ENCODE peak calls at places on chromosomes 5 and 9, in nine cellular contexts. V, U, S, N, K, W, I, F and P are unnamed samples.

GRCh38 chr5:172010278-172010677 is 3.8 kb upstream of the FBXW11 start:
- DNase-seq in V (no peak), U (no peak), S (no peak), N (no peak), K (peak), W (no peak), I (no peak), F (no peak), P (no peak)

GRCh38 chr9:20271107-20271506 is 351.2 kb downstream of the MLLT3 start:
- DNase-seq in V (no peak), U (no peak), S (no peak), N (no peak), K (no peak), W (no peak), I (no peak), F (no peak), P (no peak)

GRCh38 chr5:134148316-134148715 is 28.4 kb downstream of the SKP1 start:
- DNase-seq in V (no peak), U (peak), S (no peak), N (peak), K (no peak), W (no peak), I (no peak), F (no peak), P (no peak)

GRCh38 chr5:36880761-36881160 is 4.2 kb downstream of the NIPBL start:
- DNase-seq in V (no peak), U (no peak), S (no peak), N (no peak), K (no peak), W (no peak), I (no peak), F (no peak), P (no peak)

GRCh38 chr9:33785914-33786313 is 9.4 kb upstream of the PRSS3 start:
- DNase-seq in V (no peak), U (no peak), S (no peak), N (no peak), K (peak), W (no peak), I (no peak), F (no peak), P (no peak)

GRCh38 chr5:172765766-172766286 is 5.2 kb downstream of the DUSP1 start:
- DNase-seq in V (no peak), U (no peak), S (no peak), N (no peak), K (no peak), W (no peak), I (peak), F (no peak), P (peak)

GRCh38 chr5:178551059-178551458 is 39.1 kb downstream of the COL23A1 start:
- DNase-seq in V (no peak), U (no peak), S (no peak), N (no peak), K (peak), W (peak), I (no peak), F (peak), P (no peak)

GRCh38 chr5:40677456-40677855 is 2.3 kb upstream of the PTGER4 start:
- DNase-seq in V (no peak), U (no peak), S (no peak), N (no peak), K (no peak), W (no peak), I (no peak), F (no peak), P (no peak)

GRCh38 chr5:42951847-42952411 is 88.2 kb downstream of the ANXA2R start:
- DNase-seq in V (no peak), U (peak), S (peak), N (no peak), K (peak), W (peak), I (peak), F (no peak), P (no peak)

GRCh38 chr9:93224591-93224990 is 40.7 kb downstream of the WNK2 start:
- DNase-seq in V (no peak), U (no peak), S (no peak), N (no peak), K (peak), W (no peak), I (no peak), F (peak), P (no peak)

GRCh38 chr9:72271617-72272478 is 93.2 kb downstream of the ZFAND5 start:
- DNase-seq in V (no peak), U (peak), S (no peak), N (no peak), K (peak), W (peak), I (peak), F (peak), P (no peak)

GRCh38 chr9:97779608-97780007 is 73.4 kb upstream of the FOXE1 start:
- DNase-seq in V (no peak), U (no peak), S (no peak), N (no peak), K (no peak), W (no peak), I (no peak), F (no peak), P (no peak)

GRCh38 chr5:127358782-127359181 is 68.2 kb downstream of the MEGF10 start:
- DNase-seq in V (no peak), U (no peak), S (no peak), N (no peak), K (no peak), W (no peak), I (no peak), F (no peak), P (no peak)

GRCh38 chr5:163379298-163380155 is 57.9 kb upstream of the CCNG1 start:
- DNase-seq in V (no peak), U (no peak), S (no peak), N (no peak), K (no peak), W (peak), I (no peak), F (peak), P (no peak)

GRCh38 chr9:122941560-122942234 is 877 bp downstream of the RABGAP1 start:
- DNase-seq in V (no peak), U (no peak), S (no peak), N (no peak), K (peak), W (peak), I (no peak), F (no peak), P (peak)

GRCh38 chr9:70988551-70988950 is 132.9 kb downstream of the TRPM3 start:
- DNase-seq in V (no peak), U (no peak), S (no peak), N (no peak), K (peak), W (no peak), I (no peak), F (no peak), P (no peak)

GRCh38 chr9:33468215-33468730 is 5.5 kb downstream of the NOL6 start:
- DNase-seq in V (no peak), U (no peak), S (peak), N (no peak), K (no peak), W (no peak), I (peak), F (no peak), P (peak)

GRCh38 chr9:13395086-13395485 is 115.6 kb upstream of the MPDZ start:
- DNase-seq in V (no peak), U (no peak), S (no peak), N (no peak), K (no peak), W (no peak), I (no peak), F (no peak), P (no peak)

GRCh38 chr9:72509635-72510034 is 11.8 kb upstream of the TMC1 start:
- DNase-seq in V (no peak), U (no peak), S (no peak), N (no peak), K (no peak), W (peak), I (no peak), F (no peak), P (no peak)

GRCh38 chr9:93621922-93622321 is 45.5 kb downstream of the PHF2 start:
- DNase-seq in V (no peak), U (no peak), S (no peak), N (no peak), K (no peak), W (no peak), I (no peak), F (no peak), P (no peak)

GRCh38 chr9:75200892-75201470 is 112.7 kb downstream of the OSTF1 start:
- DNase-seq in V (no peak), U (no peak), S (no peak), N (no peak), K (peak), W (peak), I (no peak), F (peak), P (no peak)

GRCh38 chr9:108687360-108687981 is 168.3 kb downstream of the ACTL7B start:
- DNase-seq in V (no peak), U (no peak), S (no peak), N (no peak), K (peak), W (no peak), I (no peak), F (no peak), P (no peak)

GRCh38 chr9:3736186-3736585 is 210.4 kb upstream of the RFX3 start:
- DNase-seq in V (no peak), U (no peak), S (no peak), N (no peak), K (no peak), W (no peak), I (no peak), F (no peak), P (no peak)

GRCh38 chr5:119070578-119070827 is 384 bp upstream of the DMXL1 start:
- DNase-seq in V (peak), U (no peak), S (peak), N (no peak), K (peak), W (no peak), I (peak), F (no peak), P (no peak)

GRCh38 chr9:81976351-81976750 is 12.2 kb upstream of the SPATA31D1 start:
- DNase-seq in V (no peak), U (no peak), S (no peak), N (no peak), K (peak), W (no peak), I (no peak), F (no peak), P (no peak)

GRCh38 chr9:107738789-107739188 is 249.2 kb upstream of the KLF4 start:
- DNase-seq in V (no peak), U (no peak), S (no peak), N (no peak), K (no peak), W (no peak), I (no peak), F (no peak), P (no peak)

GRCh38 chr9:137236238-137236935 is 4.7 kb upstream of the TUBB4B start:
- DNase-seq in V (peak), U (peak), S (peak), N (peak), K (peak), W (peak), I (peak), F (no peak), P (peak)

GRCh38 chr9:70998962-70999361 is 122.5 kb downstream of the TRPM3 start:
- DNase-seq in V (no peak), U (no peak), S (no peak), N (no peak), K (no peak), W (no peak), I (no peak), F (no peak), P (no peak)

GRCh38 chr5:140175367-140176027 is 509 bp downstream of the CYSTM1 start:
- DNase-seq in V (peak), U (peak), S (peak), N (peak), K (peak), W (peak), I (peak), F (no peak), P (peak)

GRCh38 chr5:150159741-150160179 is 4.1 kb upstream of the PDGFRB start:
- DNase-seq in V (no peak), U (no peak), S (no peak), N (no peak), K (peak), W (no peak), I (no peak), F (no peak), P (no peak)

GRCh38 chr5:150162142-150162513 is 4.5 kb upstream of the CDX1 start:
- DNase-seq in V (no peak), U (no peak), S (no peak), N (no peak), K (no peak), W (no peak), I (peak), F (no peak), P (no peak)

GRCh38 chr5:150158170-150158949 is 2.7 kb upstream of the PDGFRB start:
- DNase-seq in V (no peak), U (no peak), S (no peak), N (no peak), K (no peak), W (no peak), I (no peak), F (no peak), P (no peak)

GRCh38 chr5:150161242-150162141 is 5.1 kb upstream of the CDX1 start:
- DNase-seq in V (peak), U (peak), S (peak), N (peak), K (peak), W (peak), I (peak), F (peak), P (peak)

DNA sequence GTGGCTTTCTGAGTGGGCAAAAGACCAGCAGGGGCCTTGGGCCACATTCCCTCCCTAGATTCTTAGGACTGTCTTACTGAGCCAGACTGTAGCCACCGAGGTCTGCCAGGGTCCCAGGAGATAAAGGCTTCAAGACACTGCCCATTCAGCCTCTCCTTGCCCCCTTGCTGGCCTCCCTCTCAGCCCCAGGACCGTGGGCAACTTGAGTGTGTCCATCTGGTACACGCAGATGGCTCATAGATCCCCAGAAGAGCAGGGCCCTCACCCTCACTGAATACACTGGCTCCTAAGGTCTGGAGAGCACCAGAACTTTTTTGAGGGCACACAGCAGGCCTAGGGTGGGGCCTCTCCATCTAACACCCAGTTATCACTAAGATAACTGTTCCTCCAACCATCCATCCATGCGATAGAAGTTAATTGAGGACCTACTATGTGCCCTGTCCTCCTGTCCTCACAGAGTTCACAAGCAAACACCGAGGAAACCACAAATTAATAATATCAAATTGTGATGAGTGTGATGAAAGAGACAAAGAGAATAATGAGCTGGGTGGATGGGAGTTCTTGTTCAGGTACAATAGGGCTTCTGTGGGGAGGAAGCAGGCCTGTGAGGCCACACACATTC is 4.9 kb upstream of the PDGFRB start:
- DNase-seq in V (no peak), U (no peak), S (no peak), N (no peak), K (no peak), W (no peak), I (no peak), F (no peak), P (no peak)
- H3K27ac ChIP-seq in V (peak), U (peak), S (peak), N (peak), K (no peak), W (no peak), I (peak), F (no peak), P (peak)

DNA sequence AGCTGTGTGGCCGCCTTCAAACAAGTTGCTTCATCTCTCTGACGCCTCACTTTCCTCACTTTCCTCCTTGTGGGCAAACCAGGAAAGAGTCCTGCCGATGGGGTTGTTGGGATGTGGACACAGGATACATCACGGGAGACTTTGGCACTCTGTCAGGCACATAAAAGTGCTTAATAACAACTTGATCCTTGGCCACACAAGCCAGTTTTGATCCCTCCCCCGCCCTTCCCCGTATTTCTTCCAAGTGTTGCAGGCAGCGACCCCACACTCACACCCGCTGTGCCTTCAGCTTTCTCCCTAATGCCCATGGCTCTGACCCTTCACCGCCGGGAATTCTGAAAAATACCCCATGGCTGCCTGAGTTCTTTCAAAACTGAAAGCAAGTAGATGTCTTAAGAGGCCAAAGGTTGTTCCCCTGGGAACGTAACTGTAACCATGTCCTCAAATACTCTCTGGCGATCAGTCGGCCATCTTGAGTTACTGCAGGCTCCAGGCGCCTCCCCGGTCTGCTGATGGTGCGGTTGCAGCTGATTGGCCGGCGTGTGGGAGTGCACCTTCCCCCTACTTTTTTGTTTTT is 59.8 kb downstream of the ARHGEF37 start:
- DNase-seq in V (no peak), U (peak), S (no peak), N (peak), K (peak), W (no peak), I (peak), F (no peak), P (peak)
- TF ChIP-seq POLR2AphosphoS5 in V (no peak), U (peak), S (no peak), N (no peak), K (no peak), W (no peak), I (peak), F (no peak), P (peak)

GRCh38 chr9:7234144-7234543 is 476.4 kb downstream of the KDM4C start:
- DNase-seq in V (no peak), U (no peak), S (no peak), N (no peak), K (peak), W (peak), I (no peak), F (peak), P (no peak)
- TF ChIP-seq CTCF in V (no peak), U (no peak), S (no peak), N (no peak), K (peak), W (peak), I (peak), F (peak), P (no peak)

DNA sequence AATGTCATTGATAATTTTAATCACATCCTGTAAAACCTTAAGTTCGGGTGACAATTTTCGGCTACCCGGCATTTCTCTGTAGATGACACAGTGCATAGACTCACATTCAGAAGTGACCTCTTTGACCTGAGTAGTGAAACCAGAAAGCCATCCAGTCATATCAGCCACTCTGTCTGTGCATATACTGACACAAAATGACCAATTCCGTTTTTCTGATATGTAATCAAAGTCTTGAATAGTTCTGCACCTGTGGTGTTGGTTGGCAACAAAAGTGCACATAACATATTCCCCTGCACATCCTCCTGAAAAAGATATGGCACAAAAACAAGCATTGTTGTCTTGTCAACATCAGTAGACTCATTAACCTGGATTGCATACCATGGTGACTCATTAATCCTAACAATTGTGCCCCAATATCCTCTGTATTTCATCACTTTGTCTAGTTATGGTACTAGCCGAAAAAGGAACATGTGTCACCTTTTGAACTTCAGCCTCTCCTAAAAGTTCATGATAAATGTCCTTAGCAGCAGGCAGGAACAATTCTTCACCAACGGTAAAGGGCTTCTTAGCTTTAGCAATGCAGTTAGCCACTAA is 4.7 kb upstream of the HNRNPA0 start:
- DNase-seq in V (no peak), U (no peak), S (no peak), N (no peak), K (no peak), W (no peak), I (no peak), F (no peak), P (no peak)
- H3K27ac ChIP-seq in V (no peak), U (no peak), S (no peak), N (no peak), K (no peak), W (no peak), I (no peak), F (no peak), P (no peak)

DNA sequence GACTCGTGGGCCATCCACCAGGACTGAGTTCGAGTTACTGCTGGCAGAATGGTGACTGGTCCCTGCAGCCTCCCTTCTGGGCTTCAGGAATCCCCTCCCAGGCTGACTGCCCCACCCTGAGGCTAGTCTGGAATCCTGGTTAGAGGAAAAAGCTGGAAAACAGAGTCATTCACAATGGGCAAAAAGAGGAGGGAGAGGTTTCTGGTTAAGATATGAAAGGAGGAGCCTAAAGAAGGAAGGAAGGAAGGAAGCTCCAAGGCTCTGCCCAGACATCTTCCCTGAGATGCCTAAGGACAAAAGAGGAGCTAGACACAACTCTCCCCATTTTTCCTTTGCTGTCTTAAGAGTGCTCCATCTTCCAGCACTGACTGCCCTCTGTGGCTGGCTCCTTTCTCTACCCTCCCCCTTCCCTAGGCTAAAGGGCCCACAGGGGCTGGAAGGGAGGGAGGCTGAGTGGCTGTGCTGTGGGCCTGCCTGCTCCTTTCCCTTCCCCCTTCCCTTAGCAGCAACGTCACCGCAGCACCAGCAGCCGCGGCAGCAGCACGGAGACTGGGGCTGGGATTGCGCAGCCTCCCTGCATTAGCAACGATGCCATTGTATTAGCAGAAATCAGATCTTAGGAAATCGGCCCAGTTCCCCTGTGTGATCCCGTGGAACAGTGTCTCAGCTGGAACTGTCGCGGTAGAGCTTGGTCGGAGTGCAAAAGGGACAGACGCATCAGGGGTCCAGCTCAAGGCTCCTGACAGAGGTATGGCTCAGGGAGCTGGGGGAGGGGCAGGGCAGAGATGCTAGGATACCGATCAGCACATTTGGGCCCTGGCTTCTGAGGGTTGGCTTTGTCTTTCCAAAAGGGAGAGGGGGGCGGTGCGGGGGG is 48.7 kb downstream of the RUSC2 start:
- DNase-seq in V (peak), U (peak), S (peak), N (peak), K (peak), W (peak), I (peak), F (no peak), P (peak)
- TF ChIP-seq POLR2AphosphoS5 in V (no peak), U (peak), S (peak), N (peak), K (peak), W (peak), I (peak), F (no peak), P (peak)

GRCh38 chr9:87336407-87336806 is 161.3 kb upstream of the DAPK1 start:
- DNase-seq in V (no peak), U (no peak), S (no peak), N (no peak), K (peak), W (no peak), I (no peak), F (no peak), P (no peak)
- TF ChIP-seq CTCF in V (no peak), U (no peak), S (no peak), N (no peak), K (peak), W (no peak), I (no peak), F (no peak), P (no peak)